ENCODE peak calls at places on chromosomes 11 and 22, in ten cellular contexts. M is left ventricle myocardium superior; O is AG09309; I is activated T-helper 1 cell treated with anti-CD3 and anti-CD28 coated beads, Interleukin-12 subunit alpha, Interleukin-12 subunit beta, Interleukin-2, Interleukin-4 antibody, amounts not matched to agents 30 ng/mL and 10 ng/mL and 1 ng/mL, durations not matched to agents 14 hours and 24 hours and 36 hours; A is ecto neural progenitor cell; K is AG04450; W is HS-27A; S is Calu3; B is stimulated activated CD8-positive, alpha-beta memory T cell treated with anti-CD3 and anti-CD28 coated beads, Interleukin-7, amount 100 ng/mL, for 4 hours; U is stomach. D is an unnamed sample.

GRCh38 chr11:18706330-18707243 is 8.0 kb downstream of the TMEM86A start:
- DNase-seq in U (peak; percentile 61), A (no peak), S (no peak), K (no peak), M (peak; percentile 67), B (peak; percentile 31), O (no peak), W (no peak), I (peak; percentile 37), D (no peak)

GRCh38 chr22:27476729-27477128 is 324.8 kb downstream of the MN1 start:
- DNase-seq in K (no peak), U (no peak), O (no peak), W (no peak), A (no peak), S (peak; percentile 76), M (no peak), I (no peak), B (no peak), D (no peak)

GRCh38 chr11:47979378-47980092 is 824 bp upstream of the PTPRJ start:
- DNase-seq in W (no peak), B (no peak), A (no peak), I (no peak), S (no peak), M (no peak), U (no peak), K (no peak), O (no peak), D (no peak)

GRCh38 chr11:123300874-123301695 is 106.0 kb upstream of the CLMP start:
- DNase-seq in B (no peak), M (no peak), U (no peak), I (no peak), A (no peak), K (peak; percentile 42), S (no peak), O (peak; percentile 28), W (no peak), D (no peak)

GRCh38 chr11:34614334-34615113 is 6.4 kb upstream of the EHF start:
- DNase-seq in I (no peak), M (no peak), O (peak; percentile 50), S (no peak), K (peak; percentile 30), A (no peak), U (no peak), W (no peak), B (no peak), D (no peak)

GRCh38 chr11:79374707-79375106 is 66.1 kb downstream of the TENM4 start:
- DNase-seq in I (no peak), A (no peak), K (no peak), W (no peak), B (no peak), M (no peak), O (no peak), S (no peak), U (no peak), D (no peak)

GRCh38 chr11:95154514-95154913 is 64.9 kb downstream of the ENDOD1 start:
- DNase-seq in U (peak; percentile 38), B (no peak), O (no peak), W (no peak), I (peak; percentile 48), K (no peak), S (peak; percentile 61), M (no peak), A (peak; percentile 66), D (no peak)

GRCh38 chr11:124086447-124086846 is 28.8 kb upstream of the VWA5A start:
- DNase-seq in A (peak; percentile 66), I (no peak), K (no peak), W (no peak), O (no peak), B (no peak), M (no peak), S (no peak), U (no peak), D (no peak)

GRCh38 chr11:69174841-69175240 is 19.1 kb downstream of the SMIM38 start:
- DNase-seq in S (no peak), I (no peak), B (no peak), O (no peak), U (no peak), A (no peak), M (no peak), K (no peak), W (no peak), D (no peak)

GRCh38 chr11:75562048-75562835 is at the start of gene SERPINH1:
- DNase-seq in M (peak; percentile 89), W (peak; percentile 77), K (no peak), O (no peak), U (peak; percentile 88), I (peak; percentile 61), S (peak; percentile 83), A (peak; percentile 88), B (no peak), D (peak; percentile 96)

GRCh38 chr22:49929553-49929979 is 11.1 kb downstream of the CRELD2 start:
- DNase-seq in I (peak; percentile 75), M (peak; percentile 82), W (no peak), U (peak; percentile 81), B (peak; percentile 27), S (peak; percentile 89), O (no peak), K (no peak), A (peak; percentile 87), D (no peak)

GRCh38 chr22:46362221-46362933 is 26.9 kb downstream of the TRMU start:
- DNase-seq in K (no peak), O (no peak), U (no peak), S (no peak), M (no peak), W (no peak), B (no peak), A (no peak), I (no peak), D (no peak)

GRCh38 chr22:18974477-18975180 is 38.5 kb upstream of the PRODH start:
- DNase-seq in B (no peak), O (no peak), U (no peak), M (no peak), A (no peak), I (no peak), W (no peak), S (no peak), K (no peak), D (no peak)

GRCh38 chr22:29717789-29718188 is 2.0 kb upstream of the CABP7 start:
- DNase-seq in U (no peak), I (no peak), A (no peak), S (no peak), M (no peak), K (no peak), B (no peak), O (no peak), W (no peak), D (no peak)

GRCh38 chr22:37239336-37240239 is 4.5 kb downstream of the RAC2 start:
- DNase-seq in O (no peak), M (no peak), W (no peak), B (no peak), S (no peak), I (no peak), U (no peak), A (no peak), K (no peak), D (no peak)

GRCh38 chr11:20163778-20164133 is 3.5 kb upstream of the DBX1 start:
- DNase-seq in S (no peak), W (no peak), K (no peak), O (no peak), I (no peak), A (no peak), M (no peak), B (no peak), U (no peak), D (no peak)

GRCh38 chr11:21485011-21485410 is 707.9 kb upstream of the ANO5 start:
- DNase-seq in S (no peak), K (no peak), B (no peak), A (no peak), O (no peak), I (no peak), W (no peak), M (no peak), U (no peak), D (no peak)

D was measured in esophagus muscularis mucosa.